ENCODE peak calls at places on chromosomes 7 and 10, in six cellular contexts. U, X, N, P, I and H are unnamed samples.
A peak's percentile ranks its signal among the peaks of the same experiment; 100 is the strongest.

GRCh38 chr7:77783540-77783939 is 14.7 kb downstream of the TMEM60 start:
- DNase-seq in U (no peak), X (no peak), N (no peak), P (no peak), I (no peak), H (peak; percentile 59)

GRCh38 chr7:95199779-95200558 is 124.4 kb downstream of the PON1 start:
- DNase-seq in U (peak; percentile 17), X (peak; percentile 72), N (peak; percentile 45), P (peak; percentile 82), I (peak; percentile 64), H (peak; percentile 44)

GRCh38 chr7:3950249-3950648 is 649.2 kb downstream of the SDK1 start:
- DNase-seq in U (no peak), X (no peak), N (no peak), P (no peak), I (no peak), H (no peak)

GRCh38 chr10:103502849-103503660 is 9.6 kb downstream of the NEURL1 start:
- DNase-seq in U (no peak), X (no peak), N (no peak), P (no peak), I (no peak), H (no peak)

GRCh38 chr10:7243873-7244272 is 167.0 kb downstream of the SFMBT2 start:
- DNase-seq in U (no peak), X (no peak), N (no peak), P (no peak), I (no peak), H (peak; percentile 14)

GRCh38 chr10:9579110-9579705 is 1438.5 kb upstream of the CELF2 start:
- DNase-seq in U (no peak), X (peak; percentile 63), N (no peak), P (no peak), I (no peak), H (no peak)

GRCh38 chr10:114387784-114388183 is 16.5 kb downstream of the AFAP1L2 start:
- DNase-seq in U (no peak), X (no peak), N (no peak), P (no peak), I (peak; percentile 65), H (no peak)

GRCh38 chr7:39909526-39909925 is 40.5 kb upstream of the CDK13 start:
- DNase-seq in U (no peak), X (no peak), N (no peak), P (no peak), I (no peak), H (no peak)

GRCh38 chr7:120856621-120857352 is 1.2 kb downstream of the TSPAN12 start:
- DNase-seq in U (peak; percentile 38), X (peak; percentile 21), N (peak; percentile 33), P (peak; percentile 15), I (peak; percentile 81), H (peak; percentile 40)

GRCh38 chr10:11351801-11352200 is 259.6 kb downstream of the USP6NL start:
- DNase-seq in U (no peak), X (no peak), N (no peak), P (no peak), I (no peak), H (no peak)

GRCh38 chr7:149883452-149883861 is 9.7 kb downstream of the ATP6V0E2 start:
- DNase-seq in U (peak; percentile 63), X (peak; percentile 45), N (peak; percentile 77), P (peak; percentile 60), I (peak; percentile 91), H (peak; percentile 74)

GRCh38 chr10:37701781-37702493 is 155.5 kb downstream of the ZNF248 start:
- DNase-seq in U (no peak), X (no peak), N (no peak), P (no peak), I (no peak), H (no peak)

GRCh38 chr10:58266003-58266825 is 1.5 kb downstream of the IPMK start:
- DNase-seq in U (no peak), X (peak; percentile 67), N (peak; percentile 21), P (peak; percentile 61), I (no peak), H (peak; percentile 73)

GRCh38 chr7:135179321-135179925 is 8.9 kb upstream of the CYREN start:
- DNase-seq in U (no peak), X (no peak), N (no peak), P (no peak), I (no peak), H (no peak)

GRCh38 chr7:20931739-20932138 is 145.1 kb upstream of the SP8 start:
- DNase-seq in U (no peak), X (no peak), N (no peak), P (no peak), I (no peak), H (no peak)

GRCh38 chr10:108496131-108496530 is 1331.6 kb upstream of the SORCS1 start:
- DNase-seq in U (no peak), X (no peak), N (no peak), P (no peak), I (no peak), H (no peak)

GRCh38 chr7:96167424-96167823 is 154.5 kb downstream of the SLC25A13 start:
- DNase-seq in U (no peak), X (no peak), N (no peak), P (no peak), I (no peak), H (no peak)

GRCh38 chr7:159130199-159130775 is 14.4 kb downstream of the VIPR2 start:
- DNase-seq in U (no peak), X (no peak), N (no peak), P (no peak), I (no peak), H (no peak)

GRCh38 chr7:8363407-8364015 is 69.9 kb upstream of the NXPH1 start:
- DNase-seq in U (no peak), X (no peak), N (no peak), P (no peak), I (no peak), H (no peak)

GRCh38 chr7:154451480-154452457 is 399.6 kb downstream of the DPP6 start:
- DNase-seq in U (no peak), X (no peak), N (no peak), P (no peak), I (no peak), H (no peak)

DNA sequence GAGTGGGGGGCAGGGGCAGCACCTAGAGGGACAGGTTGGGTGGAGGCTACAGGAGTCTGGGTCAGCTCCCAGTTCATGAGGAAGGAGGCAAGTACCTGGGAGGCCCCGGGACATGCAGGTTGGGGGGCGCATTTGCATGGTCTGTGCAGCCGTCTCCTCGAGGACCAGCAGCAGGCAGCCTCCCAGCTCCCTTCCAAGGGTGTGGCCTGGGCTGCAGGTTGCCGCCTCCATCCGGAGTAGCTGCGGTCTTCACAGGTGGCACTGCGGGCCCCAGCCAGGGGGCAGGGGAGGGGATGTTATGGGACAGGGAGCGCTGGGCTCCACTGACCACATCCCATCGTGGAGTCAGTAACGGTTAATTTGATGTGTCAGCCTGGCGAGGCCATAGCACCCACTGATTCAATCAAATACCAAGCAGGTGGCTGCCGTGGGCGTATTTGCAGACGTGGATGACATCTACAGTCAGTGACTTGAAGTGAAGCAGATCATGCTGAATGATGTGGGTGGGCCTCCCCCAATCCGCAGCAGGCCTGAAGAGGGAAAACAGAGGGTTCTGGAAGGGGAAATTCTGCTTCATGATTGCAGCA is 81.7 kb downstream of the PRKAG2 start:
- DNase-seq in U (no peak), X (no peak), N (no peak), P (no peak), I (no peak), H (no peak)
- H3K4me1 ChIP-seq in U (peaks cover 5% of the 10 kb centered on the region), X (no peaks in the 10 kb centered on the region), N (peaks cover 33% of the 10 kb centered on the region), P (no peaks in the 10 kb centered on the region), I (no peaks in the 10 kb centered on the region), H (peaks cover 8% of the 10 kb centered on the region)

GRCh38 chr7:30804078-30804661 is 33.0 kb downstream of the MINDY4 start:
- DNase-seq in U (no peak), X (peak; percentile 86), N (no peak), P (peak; percentile 68), I (no peak), H (no peak)

GRCh38 chr7:30799206-30799975 is 28.2 kb downstream of the MINDY4 start:
- DNase-seq in U (no peak), X (peak; percentile 89), N (no peak), P (peak; percentile 89), I (no peak), H (no peak)

GRCh38 chr7:30799976-30800661 is 28.9 kb downstream of the MINDY4 start:
- DNase-seq in U (no peak), X (no peak), N (no peak), P (no peak), I (no peak), H (no peak)

GRCh38 chr7:30802812-30803211 is 31.6 kb downstream of the MINDY4 start:
- DNase-seq in U (no peak), X (no peak), N (no peak), P (no peak), I (no peak), H (no peak)

GRCh38 chr7:30800785-30801252 is 29.6 kb downstream of the MINDY4 start:
- DNase-seq in U (peak; percentile 58), X (peak; percentile 86), N (peak; percentile 62), P (peak; percentile 88), I (peak; percentile 85), H (peak; percentile 78)
- H3K4me3 ChIP-seq in U (no peak overlapping the region), X (no peak overlapping the region), N (no peak overlapping the region), P (no peak overlapping the region), I (no peak overlapping the region), H (no peak overlapping the region)

GRCh38 chr7:100098913-100099312 is 2.3 kb downstream of the MCM7 start:
- DNase-seq in U (no peak), X (no peak), N (no peak), P (no peak), I (no peak), H (no peak)

GRCh38 chr7:100102950-100103840 is 1.8 kb downstream of the AP4M1 start:
- DNase-seq in U (no peak), X (peak; percentile 92), N (no peak), P (peak; percentile 94), I (no peak), H (no peak)

GRCh38 chr7:100100420-100101015 is 679 bp downstream of the MCM7 start:
- DNase-seq in U (peak; percentile 95), X (peak; percentile 99), N (peak; percentile 97), P (peak; percentile 100), I (peak; percentile 96), H (peak; percentile 93)

GRCh38 chr7:100099452-100099851 is 1.7 kb downstream of the MCM7 start:
- DNase-seq in U (no peak), X (no peak), N (no peak), P (no peak), I (no peak), H (no peak)

DNA sequence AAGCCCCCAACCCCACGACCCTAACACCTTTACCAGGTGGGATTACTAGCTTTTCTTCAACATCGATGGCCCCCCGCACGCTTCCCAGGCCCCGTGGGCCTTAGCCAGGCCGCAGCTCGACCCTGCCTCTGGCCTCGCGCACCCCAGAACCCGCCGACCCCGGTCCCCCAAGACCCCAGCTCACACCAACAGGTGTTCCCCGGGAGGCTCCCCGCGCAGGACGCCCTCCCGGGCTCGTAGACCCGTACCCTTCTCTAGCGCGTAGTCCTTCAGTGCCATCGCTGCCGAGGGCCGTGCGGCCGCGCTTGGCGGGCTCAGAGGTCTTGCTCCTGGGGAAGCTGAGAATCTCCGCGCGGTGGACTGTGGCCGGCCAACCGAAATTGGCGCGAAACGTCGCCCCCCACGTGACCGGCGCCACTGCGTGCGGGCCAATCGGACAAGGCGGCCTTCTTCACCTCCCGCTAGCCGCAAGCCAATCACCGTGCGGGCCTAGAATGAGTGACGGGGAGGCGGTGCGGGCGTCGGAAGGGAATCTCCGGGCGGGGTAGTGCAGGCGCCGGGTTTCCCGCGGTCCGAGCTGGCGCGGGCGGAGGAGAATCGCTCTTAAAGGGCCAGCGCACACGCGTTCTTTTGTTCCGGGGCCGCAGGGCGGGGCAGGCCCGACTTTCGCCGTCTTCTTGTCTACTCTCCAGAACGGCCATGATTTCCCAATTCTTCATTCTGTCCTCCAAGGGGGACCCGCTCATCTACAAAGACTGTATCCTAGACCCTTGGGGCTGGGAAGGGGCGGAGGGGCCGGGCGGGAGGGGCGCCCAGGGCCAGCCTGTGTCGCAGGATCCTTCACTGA is at the start of the genes AP4M1 and MCM7:
- DNase-seq in U (peak; percentile 99), X (peak; percentile 99), N (peak; percentile 99), P (peak; percentile 100), I (peak; percentile 99), H (peak; percentile 99)
- H3K36me3 ChIP-seq in U (no peaks in the 10 kb centered on the region), X (peaks cover 22% of the 10 kb centered on the region), N (no peaks in the 10 kb centered on the region), P (peaks cover 29% of the 10 kb centered on the region), I (peaks cover 39% of the 10 kb centered on the region), H (peaks cover 19% of the 10 kb centered on the region)

GRCh38 chr10:3924344-3924743 is 139.3 kb upstream of the KLF6 start:
- DNase-seq in U (no peak), X (peak; percentile 88), N (no peak), P (peak; percentile 80), I (no peak), H (no peak)
- H3K4me1 ChIP-seq in U (peaks cover 10% of the 10 kb centered on the region), X (no peaks in the 10 kb centered on the region), N (no peaks in the 10 kb centered on the region), P (peaks cover 13% of the 10 kb centered on the region), I (peaks cover 7% of the 10 kb centered on the region), H (no peaks in the 10 kb centered on the region)